ENCODE peak calls at places on chromosomes 1 and 21, in six cellular contexts. B, W, I, Y, T and P are unnamed samples.
A peak's percentile ranks its signal among the peaks of the same experiment; 100 is the strongest.

GRCh38 chr1:93399781-93400180 is 48.1 kb upstream of the FNBP1L start:
- DNase-seq in B (no peak), W (no peak), I (no peak), Y (no peak), T (no peak), P (no peak)

GRCh38 chr1:93722081-93723031 is 40.7 kb upstream of the BCAR3 start:
- DNase-seq in B (no peak), W (no peak), I (peak; percentile 72), Y (peak; percentile 25), T (peak; percentile 32), P (no peak)

GRCh38 chr1:183164963-183165362 is 21.1 kb upstream of the LAMC2 start:
- DNase-seq in B (no peak), W (peak; percentile 50), I (no peak), Y (no peak), T (no peak), P (no peak)

GRCh38 chr1:19067187-19067911 is 110.9 kb upstream of the IFFO2 start:
- DNase-seq in B (no peak), W (no peak), I (no peak), Y (peak; percentile 64), T (no peak), P (no peak)

GRCh38 chr21:21122680-21123079 is 124.5 kb downstream of the NCAM2 start:
- DNase-seq in B (no peak), W (no peak), I (no peak), Y (no peak), T (no peak), P (no peak)

GRCh38 chr21:45140346-45140940 is 66.1 kb downstream of the ADARB1 start:
- DNase-seq in B (peak; percentile 74), W (peak; percentile 92), I (peak; percentile 69), Y (peak; percentile 77), T (peak; percentile 90), P (peak; percentile 76)

GRCh38 chr1:243842978-243843490 is 7.0 kb downstream of the AKT3 start:
- DNase-seq in B (no peak), W (peak; percentile 85), I (no peak), Y (no peak), T (no peak), P (no peak)

GRCh38 chr1:104353580-104353979 is 603.9 kb downstream of the AMY1C start:
- DNase-seq in B (no peak), W (no peak), I (no peak), Y (no peak), T (no peak), P (no peak)

GRCh38 chr1:2972011-2972878 is 49.0 kb upstream of the ACTRT2 start:
- DNase-seq in B (no peak), W (no peak), I (no peak), Y (no peak), T (no peak), P (no peak)

GRCh38 chr1:238254935-238255334 is 364.2 kb upstream of the ZP4 start:
- DNase-seq in B (no peak), W (no peak), I (no peak), Y (no peak), T (no peak), P (no peak)

GRCh38 chr1:219324629-219325367 is 151.1 kb downstream of the LYPLAL1 start:
- DNase-seq in B (no peak), W (peak; percentile 99), I (no peak), Y (no peak), T (no peak), P (peak; percentile 82)

GRCh38 chr1:178093958-178094751 is at the start of gene RASAL2:
- DNase-seq in B (peak; percentile 58), W (peak; percentile 61), I (peak; percentile 73), Y (peak; percentile 72), T (peak; percentile 58), P (peak; percentile 15)

GRCh38 chr1:232614811-232615210 is 15.1 kb downstream of the SIPA1L2 start:
- DNase-seq in B (no peak), W (peak; percentile 25), I (no peak), Y (no peak), T (no peak), P (no peak)

GRCh38 chr1:246497331-246497915 is 9.7 kb downstream of the SMYD3 start:
- DNase-seq in B (no peak), W (peak; percentile 63), I (no peak), Y (no peak), T (no peak), P (peak; percentile 32)

GRCh38 chr1:221708076-221708571 is 33.8 kb downstream of the DUSP10 start:
- DNase-seq in B (peak; percentile 34), W (peak; percentile 78), I (no peak), Y (no peak), T (peak; percentile 62), P (no peak)

GRCh38 chr1:160951443-160952128 is 3.0 kb downstream of the ITLN2 start:
- DNase-seq in B (peak; percentile 42), W (peak; percentile 12), I (peak; percentile 40), Y (peak; percentile 82), T (peak; percentile 49), P (no peak)

GRCh38 chr1:167455786-167456446 is 62.4 kb downstream of the CD247 start:
- DNase-seq in B (peak; percentile 31), W (peak; percentile 4), I (peak; percentile 52), Y (peak; percentile 59), T (no peak), P (no peak)

GRCh38 chr1:115118596-115118995 is 29.3 kb upstream of the TSPAN2 start:
- DNase-seq in B (no peak), W (peak; percentile 51), I (no peak), Y (no peak), T (no peak), P (no peak)

GRCh38 chr21:25967566-25968438 is 202.8 kb downstream of the APP start:
- DNase-seq in B (no peak), W (peak; percentile 25), I (no peak), Y (no peak), T (no peak), P (peak; percentile 44)

GRCh38 chr1:227739636-227740035 is 4.4 kb downstream of the SNAP47 start:
- DNase-seq in B (no peak), W (no peak), I (no peak), Y (no peak), T (no peak), P (no peak)

GRCh38 chr1:162285149-162285561 is 91.5 kb downstream of the SPATA46 start:
- DNase-seq in B (no peak), W (peak; percentile 48), I (peak; percentile 28), Y (peak; percentile 98), T (no peak), P (no peak)

GRCh38 chr1:6185635-6186382 is 5.7 kb upstream of the CHD5 start:
- DNase-seq in B (no peak), W (peak; percentile 32), I (no peak), Y (no peak), T (no peak), P (no peak)

DNA sequence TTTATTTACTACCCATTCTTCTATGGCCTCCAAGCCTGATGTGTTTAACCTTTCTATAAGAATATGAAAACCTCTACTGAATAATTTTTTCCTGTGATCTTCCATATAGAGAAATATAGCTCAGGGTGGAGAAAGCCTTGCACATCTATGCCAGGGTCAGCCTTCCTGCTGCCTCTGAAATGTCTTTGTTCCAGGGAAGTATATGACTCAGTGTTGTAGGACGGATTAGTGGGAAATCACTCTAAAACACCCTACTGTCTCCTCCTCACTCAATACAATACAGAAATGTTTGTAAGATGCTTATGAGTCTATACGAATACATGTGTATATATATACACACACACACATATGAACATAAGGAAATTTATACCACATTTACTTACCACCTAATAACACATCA is 1044.9 kb downstream of the BRINP3 start:
- DNase-seq in B (no peak), W (peak; percentile 2), I (no peak), Y (no peak), T (no peak), P (no peak)
- TF ChIP-seq CTCF in B (no peak), W (no peak), I (no peak), Y (no peak), T (no peak), P (no peak)

DNA sequence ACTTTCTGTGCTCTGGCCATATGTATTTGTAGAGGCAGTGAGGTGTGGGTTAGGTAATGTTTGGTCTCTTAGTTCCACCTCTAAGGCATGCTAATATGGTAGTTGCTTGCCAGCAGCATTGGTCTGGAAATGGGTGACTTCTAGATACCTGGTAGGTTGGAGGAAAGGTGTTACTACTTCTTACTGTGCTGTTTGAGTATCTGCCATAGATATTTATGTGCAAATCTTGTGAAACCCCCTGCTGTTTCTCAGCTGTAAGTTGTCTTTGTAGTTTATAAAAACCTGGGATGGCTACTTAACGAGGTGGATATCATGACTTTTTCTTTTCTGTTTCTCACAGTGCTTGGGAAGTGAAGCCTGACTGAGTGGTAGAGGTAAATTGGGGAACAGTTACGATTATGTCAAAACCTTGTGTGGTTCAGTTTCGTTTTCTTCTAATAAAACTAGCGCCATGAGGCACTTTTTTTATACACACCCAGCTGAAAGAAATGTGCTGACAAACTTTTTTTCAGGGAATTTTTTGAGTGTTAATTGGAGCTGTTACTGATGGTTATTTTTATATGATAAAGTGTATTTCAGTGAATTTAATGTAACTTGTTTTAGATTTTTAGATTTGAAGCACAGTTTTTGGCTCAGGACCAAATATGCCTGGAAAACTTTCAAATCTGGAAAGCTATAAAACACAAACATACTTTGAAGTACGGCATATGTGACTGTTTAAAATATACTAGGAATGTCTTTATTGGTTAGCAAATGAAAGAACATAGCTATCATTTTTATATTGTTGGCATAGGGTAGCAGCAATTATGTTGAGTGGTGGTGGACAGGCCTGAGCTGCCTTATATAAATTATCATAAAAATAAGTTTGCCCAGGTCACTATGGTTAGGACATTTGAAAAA is 42.1 kb downstream of the CAMSAP2 start:
- DNase-seq in B (no peak), W (peak; percentile 34), I (no peak), Y (no peak), T (no peak), P (peak; percentile 35)
- H3K4me3 ChIP-seq in B (peak overlapping the region; percentile 14), W (peak overlapping the region; percentile 49), I (peak overlapping the region; percentile 44), Y (no peak overlapping the region), T (no peak overlapping the region), P (no peak overlapping the region)

DNA sequence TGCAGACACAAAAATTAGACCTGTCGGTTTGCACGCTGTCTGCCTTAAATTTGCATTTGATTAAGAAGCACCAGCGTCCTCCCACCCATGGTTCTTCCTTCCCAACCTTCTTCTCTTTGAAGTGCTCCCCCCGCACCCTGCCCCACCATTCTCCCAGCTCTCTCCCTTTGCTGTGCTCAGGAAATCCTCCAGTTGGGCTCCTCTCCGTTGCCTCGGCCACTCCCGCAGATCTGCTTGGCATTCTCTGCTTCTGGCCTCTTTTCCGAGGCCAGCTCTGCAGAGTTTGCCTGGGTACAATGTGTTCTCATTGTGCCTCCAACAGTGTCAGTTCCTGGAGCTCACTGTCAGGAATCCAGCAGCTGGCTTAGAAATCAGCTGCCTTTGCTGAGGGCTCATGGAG is 126.1 kb downstream of the NAV1 start:
- DNase-seq in B (no peak), W (no peak), I (no peak), Y (no peak), T (no peak), P (no peak)
- TF ChIP-seq CTCF in B (no peak), W (no peak), I (no peak), Y (no peak), T (no peak), P (no peak)

GRCh38 chr1:9576903-9577302 is 11.8 kb upstream of the TMEM201 start:
- DNase-seq in B (no peak), W (no peak), I (no peak), Y (no peak), T (no peak), P (no peak)

GRCh38 chr1:9577423-9577822 is 11.3 kb upstream of the TMEM201 start:
- DNase-seq in B (no peak), W (no peak), I (no peak), Y (no peak), T (no peak), P (no peak)

DNA sequence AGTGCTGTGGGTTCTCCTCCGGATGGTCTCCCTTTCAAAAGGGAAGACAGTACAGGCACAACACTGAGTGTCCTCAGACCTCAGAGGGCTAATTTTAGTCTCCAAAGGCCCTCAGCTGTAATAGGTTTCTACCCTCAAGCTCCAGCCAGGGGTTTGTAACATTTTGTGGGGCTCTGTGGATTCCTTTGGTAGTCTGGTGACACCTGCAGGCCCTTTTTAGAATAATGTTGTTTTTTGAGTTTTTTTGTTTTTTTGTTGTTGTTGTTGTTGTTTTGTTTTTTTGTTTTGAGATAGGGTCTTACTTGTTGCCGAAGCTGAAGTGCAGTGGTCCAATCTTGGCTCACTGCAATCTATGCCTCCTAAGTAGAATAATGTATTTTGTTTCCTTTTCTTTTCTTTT is 15.0 kb upstream of the TMEM201 start:
- DNase-seq in B (no peak), W (no peak), I (no peak), Y (no peak), T (no peak), P (no peak)
- H3K4me3 ChIP-seq in B (no peak overlapping the region), W (no peak overlapping the region), I (no peak overlapping the region), Y (no peak overlapping the region), T (no peak overlapping the region), P (no peak overlapping the region)